ENCODE peak calls at places on chromosome 18, in five cellular contexts. N is cardiac muscle cell, K is left lung, P is RWPE2, R is colonic mucosa. L is an unnamed sample. For H3K4me1, the result is how much of the 10 kb centered on the place peaks cover.

GRCh38 chr18:76699923-76700322 is 122.4 kb upstream of the ZNF236 start:
- DNase-seq in R (no peak), N (peak), P (no peak), K (no peak), L (no peak)

GRCh38 chr18:8860845-8861642 is 155.7 kb downstream of the MTCL1 start:
- DNase-seq in N (no peak), P (no peak), R (no peak), K (no peak), L (no peak)

GRCh38 chr18:10514082-10514481 is 11.7 kb upstream of the NAPG start:
- DNase-seq in P (no peak), N (no peak), K (no peak), R (no peak), L (no peak)

GRCh38 chr18:48230459-48231113 is 178.6 kb downstream of the ZBTB7C start:
- DNase-seq in K (peak), P (no peak), N (peak), R (peak), L (no peak)

GRCh38 chr18:59357928-59358327 is 1.1 kb downstream of the LMAN1 start:
- DNase-seq in R (no peak), K (no peak), N (peak), P (no peak), L (no peak)

GRCh38 chr18:10131783-10132381 is 218.1 kb downstream of the VAPA start:
- DNase-seq in N (no peak), R (no peak), P (no peak), K (no peak), L (no peak)

GRCh38 chr18:57925706-57926105 is 118.3 kb upstream of the NEDD4L start:
- DNase-seq in R (no peak), K (no peak), N (peak), P (no peak), L (no peak)

GRCh38 chr18:23306842-23307241 is 146.2 kb upstream of the RIOK3 start:
- DNase-seq in P (no peak), K (no peak), R (no peak), N (no peak), L (no peak)

GRCh38 chr18:49628993-49629795 is 67.3 kb downstream of the LIPG start:
- DNase-seq in R (peak), K (no peak), N (no peak), P (no peak), L (peak)

GRCh38 chr18:3219621-3220335 is at the start of gene MYOM1:
- DNase-seq in P (no peak), R (no peak), K (no peak), N (no peak), L (no peak)

GRCh38 chr18:2997846-2998599 is 14.9 kb downstream of the LPIN2 start:
- DNase-seq in R (no peak), N (no peak), P (no peak), K (no peak), L (no peak)

GRCh38 chr18:64097497-64097896 is 51.4 kb downstream of the LINC00305 start:
- DNase-seq in P (no peak), N (no peak), R (no peak), K (no peak), L (no peak)

GRCh38 chr18:36108601-36109000 is 20.5 kb downstream of the SLC39A6 start:
- DNase-seq in N (no peak), K (no peak), R (no peak), P (no peak), L (no peak)

GRCh38 chr18:40121001-40121400 is 1834.0 kb upstream of the PIK3C3 start:
- DNase-seq in N (no peak), K (no peak), R (no peak), P (no peak), L (no peak)

GRCh38 chr18:21444465-21445023 is 156.0 kb downstream of the ESCO1 start:
- DNase-seq in P (no peak), K (no peak), N (peak), R (peak), L (no peak)

GRCh38 chr18:59514193-59514592 is 155.1 kb upstream of the LMAN1 start:
- DNase-seq in K (peak), N (peak), R (peak), P (no peak), L (peak)

GRCh38 chr18:25256439-25256838 is 95.5 kb downstream of the ZNF521 start:
- DNase-seq in K (no peak), R (no peak), N (no peak), P (no peak), L (no peak)

GRCh38 chr18:48153641-48154481 is 223.4 kb upstream of the SMAD2 start:
- DNase-seq in R (no peak), P (no peak), K (no peak), N (peak), L (no peak)

GRCh38 chr18:54416459-54416858 is 58.8 kb downstream of the C18orf54 start:
- DNase-seq in N (peak), R (no peak), P (no peak), K (no peak), L (no peak)

GRCh38 chr18:23200751-23201150 is 65.5 kb downstream of the CABLES1 start:
- DNase-seq in N (no peak), P (no peak), K (peak), R (no peak), L (no peak)

GRCh38 chr18:389658-390357 is 110.7 kb downstream of the COLEC12 start:
- DNase-seq in K (no peak), P (no peak), R (no peak), N (peak), L (no peak)

GRCh38 chr18:61896767-61897166 is 4.0 kb upstream of the RNF152 start:
- DNase-seq in P (peak), R (peak), N (peak), K (no peak), L (no peak)

GRCh38 chr18:13756671-13757070 is 30.2 kb downstream of the RNMT start:
- DNase-seq in K (no peak), P (no peak), N (no peak), R (no peak), L (no peak)

GRCh38 chr18:725641-726040 is 13.2 kb upstream of the ENOSF1 start:
- DNase-seq in K (no peak), N (no peak), P (no peak), R (no peak), L (no peak)

GRCh38 chr18:74518456-74519315 is 15.6 kb upstream of the CNDP1 start:
- DNase-seq in R (no peak), N (no peak), K (no peak), P (no peak), L (no peak)

GRCh38 chr18:11259421-11259820 is 110.1 kb upstream of the PIEZO2 start:
- DNase-seq in R (peak), P (no peak), K (peak), N (peak), L (no peak)

GRCh38 chr18:23912356-23912755 is 102.2 kb upstream of the TTC39C start:
- DNase-seq in N (no peak), P (no peak), R (no peak), K (no peak), L (no peak)

GRCh38 chr18:21300616-21301200 is 58.7 kb downstream of the GREB1L start:
- DNase-seq in N (no peak), K (no peak), P (no peak), R (no peak), L (no peak)

GRCh38 chr18:28408528-28408927 is 231.6 kb upstream of the CDH2 start:
- DNase-seq in N (no peak), P (no peak), K (no peak), R (no peak), L (no peak)

GRCh38 chr18:62346327-62347090 is 21.4 kb downstream of the TNFRSF11A start:
- DNase-seq in K (no peak), R (peak), P (no peak), N (no peak), L (no peak)

GRCh38 chr18:57198025-57198424 is 51.1 kb downstream of the BOD1L2 start:
- DNase-seq in K (no peak), N (no peak), R (no peak), P (no peak), L (no peak)

GRCh38 chr18:3117493-3118192 is 102.1 kb downstream of the MYOM1 start:
- DNase-seq in N (no peak), R (no peak), P (no peak), K (no peak), L (no peak)

GRCh38 chr18:67766930-67767329 is 250.4 kb upstream of the DSEL start:
- DNase-seq in P (no peak), R (no peak), K (no peak), N (peak), L (no peak)

GRCh38 chr18:10417679-10418078 is 36.8 kb upstream of the APCDD1 start:
- DNase-seq in R (no peak), P (no peak), N (no peak), K (no peak), L (no peak)

GRCh38 chr18:36519358-36519757 is 221.8 kb downstream of the FHOD3 start:
- DNase-seq in P (no peak), N (peak), R (no peak), K (no peak), L (no peak)

GRCh38 chr18:24027156-24027555 is 12.6 kb downstream of the TTC39C start:
- DNase-seq in N (peak), K (peak), R (no peak), P (no peak), L (no peak)

GRCh38 chr18:47490882-47491281 is 239.4 kb upstream of the SKOR2 start:
- DNase-seq in P (no peak), N (no peak), R (no peak), K (no peak), L (no peak)

GRCh38 chr18:7000484-7001096 is 117.0 kb downstream of the LAMA1 start:
- DNase-seq in K (no peak), N (peak), R (peak), P (no peak), L (no peak)

GRCh38 chr18:51039138-51040112 is 9.4 kb downstream of the SMAD4 start:
- DNase-seq in N (peak), P (no peak), K (no peak), R (peak), L (no peak)
- H3K4me1 ChIP-seq in N (under half), P (under half), K (under half), R (under half), L (half or more)

GRCh38 chr18:44685296-44685695 is 4.6 kb downstream of the SETBP1 start:
- DNase-seq in N (no peak), R (no peak), P (no peak), K (no peak), L (no peak)
- H3K4me1 ChIP-seq in N (under half), R (under half), P (under half), K (under half), L (under half)

GRCh38 chr18:55435592-55435991 is 152.4 kb downstream of the TCF4 start:
- DNase-seq in R (no peak), K (no peak), P (no peak), N (no peak), L (no peak)

GRCh38 chr18:55442561-55442960 is 145.4 kb downstream of the TCF4 start:
- DNase-seq in N (no peak), K (no peak), R (no peak), P (no peak), L (no peak)

GRCh38 chr18:55433688-55434087 is 154.3 kb downstream of the TCF4 start:
- DNase-seq in N (no peak), R (no peak), K (no peak), P (no peak), L (no peak)

GRCh38 chr18:55440988-55441387 is 147.0 kb downstream of the TCF4 start:
- DNase-seq in K (no peak), R (no peak), N (no peak), P (no peak), L (no peak)

DNA sequence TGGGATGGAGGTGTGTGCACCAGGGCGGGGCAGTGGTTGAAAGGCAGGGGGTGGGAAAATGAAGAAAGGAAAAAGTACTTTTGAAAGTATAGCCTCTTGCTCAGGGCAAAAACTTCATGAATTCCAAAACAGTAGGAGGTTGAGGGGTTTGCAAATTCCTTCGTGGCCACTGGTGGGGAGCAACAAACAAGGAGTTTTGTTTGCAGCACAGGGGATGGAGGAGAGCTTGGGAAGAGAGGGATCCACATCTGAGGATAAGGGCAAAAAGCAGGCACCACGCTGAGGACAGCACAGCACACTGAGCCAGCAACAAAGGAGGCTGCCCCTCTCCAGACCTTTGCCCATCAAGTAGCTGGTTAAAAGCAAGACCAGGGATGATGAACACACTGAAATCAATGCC is 149.0 kb downstream of the TCF4 start:
- DNase-seq in N (no peak), R (no peak), P (no peak), K (no peak), L (no peak)
- H3K4me1 ChIP-seq in N (under half), R (under half), P (under half), K (under half), L (under half)

GRCh38 chr18:79988925-79989361 is 580 bp upstream of the TXNL4A start:
- DNase-seq in P (no peak), N (peak), K (peak), R (no peak), L (no peak)
- H3K4me1 ChIP-seq in P (under half), N (under half), K (under half), R (under half), L (under half)

L was measured in suprapubic skin.